ENCODE peak calls at places on chromosomes 12 and 14, in seven cellular contexts. One of them, this sample, is unnamed.
A peak's percentile ranks its signal among the peaks of the same experiment; 100 is the strongest.

GRCh38 chr12:112294793-112295192 is 87.4 kb downstream of the HECTD4 start:
- DNase-seq in brain microvascular endothelial cell: peak; percentile 27
- DNase-seq in effector memory CD8-positive, alpha-beta T cell: no peak
- DNase-seq in A172: no peak
- DNase-seq in activated T-cell treated with anti-CD3 and anti-CD28 coated beads for 48 hours: no peak
- DNase-seq in substantia nigra: no peak
- DNase-seq in GM23248: peak; percentile 18
- DNase-seq in this sample: peak; percentile 39

GRCh38 chr12:121441555-121441954 is 41.6 kb downstream of the RNF34 start:
- DNase-seq in brain microvascular endothelial cell: no peak
- DNase-seq in effector memory CD8-positive, alpha-beta T cell: no peak
- DNase-seq in A172: no peak
- DNase-seq in activated T-cell treated with anti-CD3 and anti-CD28 coated beads for 48 hours: no peak
- DNase-seq in substantia nigra: no peak
- DNase-seq in GM23248: no peak
- DNase-seq in this sample: no peak

GRCh38 chr14:22036541-22036940 is 362.9 kb upstream of the OR4E1 start:
- DNase-seq in brain microvascular endothelial cell: no peak
- DNase-seq in effector memory CD8-positive, alpha-beta T cell: no peak
- DNase-seq in A172: no peak
- DNase-seq in activated T-cell treated with anti-CD3 and anti-CD28 coated beads for 48 hours: no peak
- DNase-seq in substantia nigra: no peak
- DNase-seq in GM23248: no peak
- DNase-seq in this sample: no peak

GRCh38 chr12:56676851-56677601 is 11.1 kb downstream of the PTGES3 start:
- DNase-seq in brain microvascular endothelial cell: no peak
- DNase-seq in effector memory CD8-positive, alpha-beta T cell: no peak
- DNase-seq in A172: no peak
- DNase-seq in activated T-cell treated with anti-CD3 and anti-CD28 coated beads for 48 hours: no peak
- DNase-seq in substantia nigra: no peak
- DNase-seq in GM23248: peak; percentile 33
- DNase-seq in this sample: no peak

GRCh38 chr12:53047221-53048032 is 2.4 kb upstream of the TNS2 start:
- DNase-seq in brain microvascular endothelial cell: no peak
- DNase-seq in effector memory CD8-positive, alpha-beta T cell: peak; percentile 71
- DNase-seq in A172: peak; percentile 40
- DNase-seq in activated T-cell treated with anti-CD3 and anti-CD28 coated beads for 48 hours: peak; percentile 69
- DNase-seq in substantia nigra: peak; percentile 64
- DNase-seq in GM23248: peak; percentile 87
- DNase-seq in this sample: peak; percentile 72

GRCh38 chr12:96882862-96883261 is 24.2 kb upstream of the NEDD1 start:
- DNase-seq in brain microvascular endothelial cell: peak; percentile 87
- DNase-seq in effector memory CD8-positive, alpha-beta T cell: no peak
- DNase-seq in A172: no peak
- DNase-seq in activated T-cell treated with anti-CD3 and anti-CD28 coated beads for 48 hours: no peak
- DNase-seq in substantia nigra: no peak
- DNase-seq in GM23248: peak; percentile 91
- DNase-seq in this sample: peak; percentile 85

GRCh38 chr12:86261142-86261541 is 5.0 kb upstream of the MGAT4C start:
- DNase-seq in brain microvascular endothelial cell: no peak
- DNase-seq in effector memory CD8-positive, alpha-beta T cell: no peak
- DNase-seq in A172: no peak
- DNase-seq in activated T-cell treated with anti-CD3 and anti-CD28 coated beads for 48 hours: no peak
- DNase-seq in substantia nigra: no peak
- DNase-seq in GM23248: peak; percentile 5
- DNase-seq in this sample: peak; percentile 35

GRCh38 chr12:12511895-12512674 is 50.6 kb downstream of the DUSP16 start:
- DNase-seq in brain microvascular endothelial cell: no peak
- DNase-seq in effector memory CD8-positive, alpha-beta T cell: no peak
- DNase-seq in A172: no peak
- DNase-seq in activated T-cell treated with anti-CD3 and anti-CD28 coated beads for 48 hours: peak; percentile 41
- DNase-seq in substantia nigra: no peak
- DNase-seq in GM23248: peak; percentile 27
- DNase-seq in this sample: no peak

GRCh38 chr14:90534091-90534837 is 137.4 kb downstream of the CALM1 start:
- DNase-seq in brain microvascular endothelial cell: peak; percentile 32
- DNase-seq in effector memory CD8-positive, alpha-beta T cell: no peak
- DNase-seq in A172: peak; percentile 62
- DNase-seq in activated T-cell treated with anti-CD3 and anti-CD28 coated beads for 48 hours: no peak
- DNase-seq in substantia nigra: no peak
- DNase-seq in GM23248: peak; percentile 10
- DNase-seq in this sample: peak; percentile 51

GRCh38 chr14:100285021-100285912 is 21.0 kb downstream of the SLC25A29 start:
- DNase-seq in brain microvascular endothelial cell: no peak
- DNase-seq in effector memory CD8-positive, alpha-beta T cell: peak; percentile 80
- DNase-seq in A172: no peak
- DNase-seq in activated T-cell treated with anti-CD3 and anti-CD28 coated beads for 48 hours: peak; percentile 82
- DNase-seq in substantia nigra: no peak
- DNase-seq in GM23248: peak; percentile 79
- DNase-seq in this sample: peak; percentile 34

GRCh38 chr14:72948481-72949138 is 22.3 kb downstream of the DCAF4 start:
- DNase-seq in brain microvascular endothelial cell: peak; percentile 76
- DNase-seq in effector memory CD8-positive, alpha-beta T cell: peak; percentile 60
- DNase-seq in A172: peak; percentile 60
- DNase-seq in activated T-cell treated with anti-CD3 and anti-CD28 coated beads for 48 hours: peak; percentile 38
- DNase-seq in substantia nigra: peak; percentile 9
- DNase-seq in GM23248: peak; percentile 74
- DNase-seq in this sample: peak; percentile 65

GRCh38 chr12:75633789-75634188 is 122.4 kb upstream of the KRR1 start:
- DNase-seq in brain microvascular endothelial cell: no peak
- DNase-seq in effector memory CD8-positive, alpha-beta T cell: no peak
- DNase-seq in A172: no peak
- DNase-seq in activated T-cell treated with anti-CD3 and anti-CD28 coated beads for 48 hours: no peak
- DNase-seq in substantia nigra: no peak
- DNase-seq in GM23248: no peak
- DNase-seq in this sample: no peak

GRCh38 chr14:102795060-102795925 is 18.0 kb downstream of the TRAF3 start:
- DNase-seq in brain microvascular endothelial cell: peak; percentile 93
- DNase-seq in effector memory CD8-positive, alpha-beta T cell: peak; percentile 27
- DNase-seq in A172: peak; percentile 50
- DNase-seq in activated T-cell treated with anti-CD3 and anti-CD28 coated beads for 48 hours: no peak
- DNase-seq in substantia nigra: no peak
- DNase-seq in GM23248: peak; percentile 93
- DNase-seq in this sample: peak; percentile 94

GRCh38 chr12:91335724-91336123 is 153.1 kb upstream of the DCN start:
- DNase-seq in brain microvascular endothelial cell: no peak
- DNase-seq in effector memory CD8-positive, alpha-beta T cell: no peak
- DNase-seq in A172: no peak
- DNase-seq in activated T-cell treated with anti-CD3 and anti-CD28 coated beads for 48 hours: no peak
- DNase-seq in substantia nigra: no peak
- DNase-seq in GM23248: peak; percentile 17
- DNase-seq in this sample: no peak

GRCh38 chr12:69758105-69758504 is 19.4 kb downstream of the RAB3IP start:
- DNase-seq in brain microvascular endothelial cell: no peak
- DNase-seq in effector memory CD8-positive, alpha-beta T cell: no peak
- DNase-seq in A172: no peak
- DNase-seq in activated T-cell treated with anti-CD3 and anti-CD28 coated beads for 48 hours: no peak
- DNase-seq in substantia nigra: no peak
- DNase-seq in GM23248: no peak
- DNase-seq in this sample: no peak

This sample was measured in iris pigment epithelial cell.